ENCODE peak calls at places on chromosomes 13 and 19, in seven cellular contexts. One of them, this sample, is unnamed.

GRCh38 chr13:48954086-48954485 is 21.6 kb upstream of the FNDC3A start:
- DNase-seq in mucosa of gallbladder: no peak
- DNase-seq in activated CD4-positive, alpha-beta T cell treated with anti-CD3 and anti-CD28 coated beads, Interleukin-2, amount 50 U/mL, for 1 hour: no peak
- DNase-seq in KBM-7: no peak
- DNase-seq in activated CD4-positive, CD25-positive, alpha-beta regulatory T cell treated with anti-CD3 and anti-CD28 coated beads, Interleukin-2, amount 50 U/mL, for 16 hours: no peak
- DNase-seq in globus pallidus: no peak
- DNase-seq in A549: no peak
- DNase-seq in this sample: no peak

GRCh38 chr13:20550799-20551198 is 16.2 kb upstream of the IFT88 start:
- DNase-seq in mucosa of gallbladder: no peak
- DNase-seq in activated CD4-positive, alpha-beta T cell treated with anti-CD3 and anti-CD28 coated beads, Interleukin-2, amount 50 U/mL, for 1 hour: no peak
- DNase-seq in KBM-7: peak
- DNase-seq in activated CD4-positive, CD25-positive, alpha-beta regulatory T cell treated with anti-CD3 and anti-CD28 coated beads, Interleukin-2, amount 50 U/mL, for 16 hours: no peak
- DNase-seq in globus pallidus: peak
- DNase-seq in A549: no peak
- DNase-seq in this sample: no peak

GRCh38 chr19:16379521-16380313 is 55.1 kb downstream of the KLF2 start:
- DNase-seq in mucosa of gallbladder: no peak
- DNase-seq in activated CD4-positive, alpha-beta T cell treated with anti-CD3 and anti-CD28 coated beads, Interleukin-2, amount 50 U/mL, for 1 hour: no peak
- DNase-seq in KBM-7: no peak
- DNase-seq in activated CD4-positive, CD25-positive, alpha-beta regulatory T cell treated with anti-CD3 and anti-CD28 coated beads, Interleukin-2, amount 50 U/mL, for 16 hours: no peak
- DNase-seq in globus pallidus: no peak
- DNase-seq in A549: no peak
- DNase-seq in this sample: peak

GRCh38 chr13:64333888-64334287 is 2896.2 kb downstream of the PCDH9 start:
- DNase-seq in mucosa of gallbladder: no peak
- DNase-seq in activated CD4-positive, alpha-beta T cell treated with anti-CD3 and anti-CD28 coated beads, Interleukin-2, amount 50 U/mL, for 1 hour: no peak
- DNase-seq in KBM-7: no peak
- DNase-seq in activated CD4-positive, CD25-positive, alpha-beta regulatory T cell treated with anti-CD3 and anti-CD28 coated beads, Interleukin-2, amount 50 U/mL, for 16 hours: no peak
- DNase-seq in globus pallidus: no peak
- DNase-seq in A549: no peak
- DNase-seq in this sample: no peak

GRCh38 chr19:35268546-35269424 is at the start of gene USF2:
- DNase-seq in mucosa of gallbladder: peak
- DNase-seq in activated CD4-positive, alpha-beta T cell treated with anti-CD3 and anti-CD28 coated beads, Interleukin-2, amount 50 U/mL, for 1 hour: peak
- DNase-seq in KBM-7: no peak
- DNase-seq in activated CD4-positive, CD25-positive, alpha-beta regulatory T cell treated with anti-CD3 and anti-CD28 coated beads, Interleukin-2, amount 50 U/mL, for 16 hours: no peak
- DNase-seq in globus pallidus: peak
- DNase-seq in A549: peak
- DNase-seq in this sample: peak

GRCh38 chr13:80499536-80500280 is 158.8 kb upstream of the SPRY2 start:
- DNase-seq in mucosa of gallbladder: no peak
- DNase-seq in activated CD4-positive, alpha-beta T cell treated with anti-CD3 and anti-CD28 coated beads, Interleukin-2, amount 50 U/mL, for 1 hour: no peak
- DNase-seq in KBM-7: no peak
- DNase-seq in activated CD4-positive, CD25-positive, alpha-beta regulatory T cell treated with anti-CD3 and anti-CD28 coated beads, Interleukin-2, amount 50 U/mL, for 16 hours: no peak
- DNase-seq in globus pallidus: no peak
- DNase-seq in A549: no peak
- DNase-seq in this sample: no peak

GRCh38 chr19:27794444-27795042 is 1418.4 kb downstream of the UQCRFS1 start:
- DNase-seq in mucosa of gallbladder: no peak
- DNase-seq in activated CD4-positive, alpha-beta T cell treated with anti-CD3 and anti-CD28 coated beads, Interleukin-2, amount 50 U/mL, for 1 hour: no peak
- DNase-seq in KBM-7: peak
- DNase-seq in activated CD4-positive, CD25-positive, alpha-beta regulatory T cell treated with anti-CD3 and anti-CD28 coated beads, Interleukin-2, amount 50 U/mL, for 16 hours: no peak
- DNase-seq in globus pallidus: no peak
- DNase-seq in A549: no peak
- DNase-seq in this sample: peak

GRCh38 chr13:113114511-113115362 is 7.9 kb upstream of the F10 start:
- DNase-seq in mucosa of gallbladder: no peak
- DNase-seq in activated CD4-positive, alpha-beta T cell treated with anti-CD3 and anti-CD28 coated beads, Interleukin-2, amount 50 U/mL, for 1 hour: no peak
- DNase-seq in KBM-7: no peak
- DNase-seq in activated CD4-positive, CD25-positive, alpha-beta regulatory T cell treated with anti-CD3 and anti-CD28 coated beads, Interleukin-2, amount 50 U/mL, for 16 hours: no peak
- DNase-seq in globus pallidus: no peak
- DNase-seq in A549: no peak
- DNase-seq in this sample: peak

GRCh38 chr19:8158411-8159074 is 9.2 kb upstream of the FBN3 start:
- DNase-seq in mucosa of gallbladder: peak
- DNase-seq in activated CD4-positive, alpha-beta T cell treated with anti-CD3 and anti-CD28 coated beads, Interleukin-2, amount 50 U/mL, for 1 hour: peak
- DNase-seq in KBM-7: peak
- DNase-seq in activated CD4-positive, CD25-positive, alpha-beta regulatory T cell treated with anti-CD3 and anti-CD28 coated beads, Interleukin-2, amount 50 U/mL, for 16 hours: peak
- DNase-seq in globus pallidus: peak
- DNase-seq in A549: peak
- DNase-seq in this sample: no peak

GRCh38 chr19:39362682-39363657 is 20.7 kb downstream of the SAMD4B start:
- DNase-seq in mucosa of gallbladder: no peak
- DNase-seq in activated CD4-positive, alpha-beta T cell treated with anti-CD3 and anti-CD28 coated beads, Interleukin-2, amount 50 U/mL, for 1 hour: no peak
- DNase-seq in KBM-7: no peak
- DNase-seq in activated CD4-positive, CD25-positive, alpha-beta regulatory T cell treated with anti-CD3 and anti-CD28 coated beads, Interleukin-2, amount 50 U/mL, for 16 hours: no peak
- DNase-seq in globus pallidus: no peak
- DNase-seq in A549: no peak
- DNase-seq in this sample: no peak

GRCh38 chr13:82330499-82330898 is 1551.8 kb downstream of the SLITRK1 start:
- DNase-seq in mucosa of gallbladder: no peak
- DNase-seq in activated CD4-positive, alpha-beta T cell treated with anti-CD3 and anti-CD28 coated beads, Interleukin-2, amount 50 U/mL, for 1 hour: no peak
- DNase-seq in KBM-7: peak
- DNase-seq in activated CD4-positive, CD25-positive, alpha-beta regulatory T cell treated with anti-CD3 and anti-CD28 coated beads, Interleukin-2, amount 50 U/mL, for 16 hours: no peak
- DNase-seq in globus pallidus: no peak
- DNase-seq in A549: no peak
- DNase-seq in this sample: no peak

GRCh38 chr13:40440990-40441820 is 225.2 kb downstream of the FOXO1 start:
- DNase-seq in mucosa of gallbladder: peak
- DNase-seq in activated CD4-positive, alpha-beta T cell treated with anti-CD3 and anti-CD28 coated beads, Interleukin-2, amount 50 U/mL, for 1 hour: no peak
- DNase-seq in KBM-7: no peak
- DNase-seq in activated CD4-positive, CD25-positive, alpha-beta regulatory T cell treated with anti-CD3 and anti-CD28 coated beads, Interleukin-2, amount 50 U/mL, for 16 hours: no peak
- DNase-seq in globus pallidus: peak
- DNase-seq in A549: no peak
- DNase-seq in this sample: peak

GRCh38 chr13:48125794-48126228 is 30.9 kb upstream of the MED4 start:
- DNase-seq in mucosa of gallbladder: peak
- DNase-seq in activated CD4-positive, alpha-beta T cell treated with anti-CD3 and anti-CD28 coated beads, Interleukin-2, amount 50 U/mL, for 1 hour: no peak
- DNase-seq in KBM-7: no peak
- DNase-seq in activated CD4-positive, CD25-positive, alpha-beta regulatory T cell treated with anti-CD3 and anti-CD28 coated beads, Interleukin-2, amount 50 U/mL, for 16 hours: no peak
- DNase-seq in globus pallidus: peak
- DNase-seq in A549: no peak
- DNase-seq in this sample: no peak

GRCh38 chr19:2039959-2040646 is 10.9 kb downstream of the MKNK2 start:
- DNase-seq in mucosa of gallbladder: no peak
- DNase-seq in activated CD4-positive, alpha-beta T cell treated with anti-CD3 and anti-CD28 coated beads, Interleukin-2, amount 50 U/mL, for 1 hour: no peak
- DNase-seq in KBM-7: no peak
- DNase-seq in activated CD4-positive, CD25-positive, alpha-beta regulatory T cell treated with anti-CD3 and anti-CD28 coated beads, Interleukin-2, amount 50 U/mL, for 16 hours: no peak
- DNase-seq in globus pallidus: no peak
- DNase-seq in A549: no peak
- DNase-seq in this sample: peak

GRCh38 chr19:8352134-8352827 is 9.2 kb upstream of the KANK3 start:
- DNase-seq in mucosa of gallbladder: no peak
- DNase-seq in activated CD4-positive, alpha-beta T cell treated with anti-CD3 and anti-CD28 coated beads, Interleukin-2, amount 50 U/mL, for 1 hour: no peak
- DNase-seq in KBM-7: no peak
- DNase-seq in activated CD4-positive, CD25-positive, alpha-beta regulatory T cell treated with anti-CD3 and anti-CD28 coated beads, Interleukin-2, amount 50 U/mL, for 16 hours: no peak
- DNase-seq in globus pallidus: no peak
- DNase-seq in A549: no peak
- DNase-seq in this sample: no peak

GRCh38 chr13:46773556-46773955 is 23.4 kb downstream of the ESD start:
- DNase-seq in mucosa of gallbladder: no peak
- DNase-seq in activated CD4-positive, alpha-beta T cell treated with anti-CD3 and anti-CD28 coated beads, Interleukin-2, amount 50 U/mL, for 1 hour: no peak
- DNase-seq in KBM-7: no peak
- DNase-seq in activated CD4-positive, CD25-positive, alpha-beta regulatory T cell treated with anti-CD3 and anti-CD28 coated beads, Interleukin-2, amount 50 U/mL, for 16 hours: no peak
- DNase-seq in globus pallidus: no peak
- DNase-seq in A549: no peak
- DNase-seq in this sample: no peak

GRCh38 chr19:11256189-11256588 is 6.1 kb downstream of the DOCK6 start:
- DNase-seq in mucosa of gallbladder: no peak
- DNase-seq in activated CD4-positive, alpha-beta T cell treated with anti-CD3 and anti-CD28 coated beads, Interleukin-2, amount 50 U/mL, for 1 hour: no peak
- DNase-seq in KBM-7: no peak
- DNase-seq in activated CD4-positive, CD25-positive, alpha-beta regulatory T cell treated with anti-CD3 and anti-CD28 coated beads, Interleukin-2, amount 50 U/mL, for 16 hours: no peak
- DNase-seq in globus pallidus: no peak
- DNase-seq in A549: no peak
- DNase-seq in this sample: no peak

GRCh38 chr19:12666305-12667048 is at the start of the genes MAN2B1 and WDR83:
- DNase-seq in mucosa of gallbladder: peak
- DNase-seq in activated CD4-positive, alpha-beta T cell treated with anti-CD3 and anti-CD28 coated beads, Interleukin-2, amount 50 U/mL, for 1 hour: peak
- DNase-seq in KBM-7: peak
- DNase-seq in activated CD4-positive, CD25-positive, alpha-beta regulatory T cell treated with anti-CD3 and anti-CD28 coated beads, Interleukin-2, amount 50 U/mL, for 16 hours: peak
- DNase-seq in globus pallidus: peak
- DNase-seq in A549: peak
- DNase-seq in this sample: peak

GRCh38 chr19:5691930-5692784 is 2.1 kb downstream of the RPL36 start:
- DNase-seq in mucosa of gallbladder: no peak
- DNase-seq in activated CD4-positive, alpha-beta T cell treated with anti-CD3 and anti-CD28 coated beads, Interleukin-2, amount 50 U/mL, for 1 hour: no peak
- DNase-seq in KBM-7: peak
- DNase-seq in activated CD4-positive, CD25-positive, alpha-beta regulatory T cell treated with anti-CD3 and anti-CD28 coated beads, Interleukin-2, amount 50 U/mL, for 16 hours: no peak
- DNase-seq in globus pallidus: no peak
- DNase-seq in A549: no peak
- DNase-seq in this sample: peak

GRCh38 chr19:29084266-29084665 is 128.7 kb downstream of the UQCRFS1 start:
- DNase-seq in mucosa of gallbladder: no peak
- DNase-seq in activated CD4-positive, alpha-beta T cell treated with anti-CD3 and anti-CD28 coated beads, Interleukin-2, amount 50 U/mL, for 1 hour: no peak
- DNase-seq in KBM-7: peak
- DNase-seq in activated CD4-positive, CD25-positive, alpha-beta regulatory T cell treated with anti-CD3 and anti-CD28 coated beads, Interleukin-2, amount 50 U/mL, for 16 hours: no peak
- DNase-seq in globus pallidus: no peak
- DNase-seq in A549: peak
- DNase-seq in this sample: no peak

This sample was measured in spleen.